ENCODE peak calls at places on chromosome 19, in five cellular contexts. One of them, this sample, is unnamed.
A peak's percentile ranks its signal among the peaks of the same experiment; 100 is the strongest.

GRCh38 chr19:58059003-58059671 is at the start of gene ZNF135:
- DNase-seq in colonic mucosa: peak; percentile 84
- DNase-seq in HEK293T: no peak
- DNase-seq in heart right ventricle: peak; percentile 92
- DNase-seq in EL: peak; percentile 78
- DNase-seq in this sample: peak; percentile 94

GRCh38 chr19:10091370-10091687 is 5.2 kb downstream of the SHFL start:
- DNase-seq in heart right ventricle: no peak
- DNase-seq in HEK293T: no peak
- DNase-seq in colonic mucosa: no peak
- DNase-seq in EL: no peak
- DNase-seq in this sample: no peak

GRCh38 chr19:49689133-49690072 is at the start of gene ADM5:
- DNase-seq in HEK293T: no peak
- DNase-seq in heart right ventricle: no peak
- DNase-seq in EL: peak; percentile 36
- DNase-seq in colonic mucosa: peak; percentile 78
- DNase-seq in this sample: no peak

GRCh38 chr19:41541990-41542584 is 33.9 kb upstream of the CEACAM21 start:
- DNase-seq in colonic mucosa: peak; percentile 76
- DNase-seq in EL: peak; percentile 43
- DNase-seq in heart right ventricle: peak; percentile 67
- DNase-seq in HEK293T: peak; percentile 50
- DNase-seq in this sample: no peak

GRCh38 chr19:16340092-16340491 is 15.5 kb downstream of the KLF2 start:
- DNase-seq in colonic mucosa: no peak
- DNase-seq in HEK293T: no peak
- DNase-seq in heart right ventricle: no peak
- DNase-seq in EL: peak; percentile 40
- DNase-seq in this sample: no peak

GRCh38 chr19:29715695-29716581 is 877 bp upstream of the C19orf12 start:
- DNase-seq in EL: peak; percentile 33
- DNase-seq in HEK293T: no peak
- DNase-seq in colonic mucosa: peak; percentile 59
- DNase-seq in heart right ventricle: no peak
- DNase-seq in this sample: no peak

GRCh38 chr19:35118268-35119026 is 2.8 kb downstream of the FXYD3 start:
- DNase-seq in HEK293T: no peak
- DNase-seq in colonic mucosa: peak; percentile 69
- DNase-seq in EL: no peak
- DNase-seq in heart right ventricle: no peak
- DNase-seq in this sample: no peak

GRCh38 chr19:16417660-16418596 is 53.8 kb downstream of the EPS15L1 start:
- DNase-seq in HEK293T: peak; percentile 89
- DNase-seq in heart right ventricle: peak; percentile 58
- DNase-seq in EL: peak; percentile 55
- DNase-seq in colonic mucosa: peak; percentile 57
- DNase-seq in this sample: peak; percentile 63

GRCh38 chr19:12948597-12949362 is 3.1 kb downstream of the RAD23A start:
- DNase-seq in HEK293T: no peak
- DNase-seq in EL: no peak
- DNase-seq in heart right ventricle: no peak
- DNase-seq in colonic mucosa: no peak
- DNase-seq in this sample: no peak

GRCh38 chr19:15419413-15420025 is 731 bp upstream of the AKAP8L start:
- DNase-seq in heart right ventricle: no peak
- DNase-seq in EL: peak; percentile 25
- DNase-seq in HEK293T: no peak
- DNase-seq in colonic mucosa: no peak
- DNase-seq in this sample: peak; percentile 22

GRCh38 chr19:42433503-42434260 is 6.5 kb upstream of the LIPE start:
- DNase-seq in heart right ventricle: peak; percentile 92
- DNase-seq in HEK293T: peak; percentile 71
- DNase-seq in colonic mucosa: peak; percentile 97
- DNase-seq in EL: peak; percentile 80
- DNase-seq in this sample: peak; percentile 91

GRCh38 chr19:3276341-3276799 is 51.9 kb downstream of the CELF5 start:
- DNase-seq in heart right ventricle: no peak
- DNase-seq in EL: peak; percentile 24
- DNase-seq in colonic mucosa: peak; percentile 78
- DNase-seq in HEK293T: peak; percentile 72
- DNase-seq in this sample: no peak